ENCODE peak calls at places on chromosome 2, in seven cellular contexts. One of them, this sample, is unnamed.

GRCh38 chr2:27073782-27074181 is 2.3 kb upstream of the OST4 start:
- DNase-seq in CD4-positive, alpha-beta T cell: no peak
- DNase-seq in NCI-H2081: no peak
- DNase-seq in right cardiac atrium: no peak
- DNase-seq in heart left ventricle: no peak
- DNase-seq in osteocyte: no peak
- DNase-seq in breast epithelium: no peak
- DNase-seq in this sample: no peak

GRCh38 chr2:164073053-164073757 is 337.4 kb upstream of the FIGN start:
- DNase-seq in CD4-positive, alpha-beta T cell: no peak
- DNase-seq in NCI-H2081: no peak
- DNase-seq in right cardiac atrium: no peak
- DNase-seq in heart left ventricle: no peak
- DNase-seq in osteocyte: no peak
- DNase-seq in breast epithelium: no peak
- DNase-seq in this sample: no peak

GRCh38 chr2:176821350-176821749 is 391.2 kb upstream of the HNRNPA3 start:
- DNase-seq in CD4-positive, alpha-beta T cell: no peak
- DNase-seq in NCI-H2081: no peak
- DNase-seq in right cardiac atrium: no peak
- DNase-seq in heart left ventricle: no peak
- DNase-seq in osteocyte: no peak
- DNase-seq in breast epithelium: no peak
- DNase-seq in this sample: no peak

GRCh38 chr2:111194835-111195621 is 74.3 kb downstream of the BCL2L11 start:
- DNase-seq in CD4-positive, alpha-beta T cell: no peak
- DNase-seq in NCI-H2081: no peak
- DNase-seq in right cardiac atrium: no peak
- DNase-seq in heart left ventricle: no peak
- DNase-seq in osteocyte: peak
- DNase-seq in breast epithelium: no peak
- DNase-seq in this sample: no peak

GRCh38 chr2:219597552-219598307 is at the start of gene STK11IP:
- DNase-seq in CD4-positive, alpha-beta T cell: peak
- DNase-seq in NCI-H2081: peak
- DNase-seq in right cardiac atrium: peak
- DNase-seq in heart left ventricle: peak
- DNase-seq in osteocyte: peak
- DNase-seq in breast epithelium: peak
- DNase-seq in this sample: peak

GRCh38 chr2:236503100-236503499 is 66.5 kb upstream of the ACKR3 start:
- DNase-seq in CD4-positive, alpha-beta T cell: no peak
- DNase-seq in NCI-H2081: no peak
- DNase-seq in right cardiac atrium: no peak
- DNase-seq in heart left ventricle: no peak
- DNase-seq in osteocyte: no peak
- DNase-seq in breast epithelium: no peak
- DNase-seq in this sample: no peak

GRCh38 chr2:20205069-20205468 is 19.9 kb downstream of the SDC1 start:
- DNase-seq in CD4-positive, alpha-beta T cell: no peak
- DNase-seq in NCI-H2081: no peak
- DNase-seq in right cardiac atrium: no peak
- DNase-seq in heart left ventricle: no peak
- DNase-seq in osteocyte: no peak
- DNase-seq in breast epithelium: no peak
- DNase-seq in this sample: no peak

GRCh38 chr2:64982932-64983331 is 6.3 kb upstream of the SLC1A4 start:
- DNase-seq in CD4-positive, alpha-beta T cell: no peak
- DNase-seq in NCI-H2081: no peak
- DNase-seq in right cardiac atrium: no peak
- DNase-seq in heart left ventricle: no peak
- DNase-seq in osteocyte: no peak
- DNase-seq in breast epithelium: no peak
- DNase-seq in this sample: no peak

GRCh38 chr2:229857634-229858033 is 64.2 kb downstream of the TRIP12 start:
- DNase-seq in CD4-positive, alpha-beta T cell: no peak
- DNase-seq in NCI-H2081: no peak
- DNase-seq in right cardiac atrium: no peak
- DNase-seq in heart left ventricle: no peak
- DNase-seq in osteocyte: no peak
- DNase-seq in breast epithelium: no peak
- DNase-seq in this sample: no peak

GRCh38 chr2:145723872-145724271 is 1204.0 kb upstream of the ZEB2 start:
- DNase-seq in CD4-positive, alpha-beta T cell: no peak
- DNase-seq in NCI-H2081: no peak
- DNase-seq in right cardiac atrium: no peak
- DNase-seq in heart left ventricle: no peak
- DNase-seq in osteocyte: no peak
- DNase-seq in breast epithelium: no peak
- DNase-seq in this sample: no peak

GRCh38 chr2:74109551-74109950 is 38.2 kb downstream of the BOLA3 start:
- DNase-seq in CD4-positive, alpha-beta T cell: no peak
- DNase-seq in NCI-H2081: no peak
- DNase-seq in right cardiac atrium: no peak
- DNase-seq in heart left ventricle: no peak
- DNase-seq in osteocyte: no peak
- DNase-seq in breast epithelium: no peak
- DNase-seq in this sample: no peak

GRCh38 chr2:179022685-179023084 is 27.3 kb downstream of the CCDC141 start:
- DNase-seq in CD4-positive, alpha-beta T cell: no peak
- DNase-seq in NCI-H2081: no peak
- DNase-seq in right cardiac atrium: peak
- DNase-seq in heart left ventricle: peak
- DNase-seq in osteocyte: no peak
- DNase-seq in breast epithelium: no peak
- DNase-seq in this sample: no peak